ENCODE peak calls at places on chromosomes 7 and 10, in ten cellular contexts. C is D721Med, L is RWPE1, S is astrocyte, O is astrocyte of the spinal cord, V is nephron progenitor cell, T is cardiac muscle cell, E is HCT116, K is HFFc6, Z is uterus. D is an unnamed sample.

GRCh38 chr10:52783726-52784125 is 11.1 kb upstream of the MBL2 start:
- DNase-seq in C (no peak), L (no peak), S (no peak), O (no peak), V (no peak), T (no peak), E (no peak), K (no peak), Z (no peak), D (no peak)

GRCh38 chr10:93859049-93859655 is 34.6 kb upstream of the SLC35G1 start:
- DNase-seq in C (no peak), L (peak), S (no peak), O (peak), V (no peak), T (peak), E (peak), K (peak), Z (no peak), D (no peak)

GRCh38 chr10:33240931-33241330 is 93.5 kb downstream of the NRP1 start:
- DNase-seq in C (no peak), L (no peak), S (peak), O (peak), V (no peak), T (peak), E (no peak), K (peak), Z (no peak), D (no peak)

GRCh38 chr7:136956232-136956631 is 87.8 kb downstream of the CHRM2 start:
- DNase-seq in C (no peak), L (no peak), S (peak), O (peak), V (no peak), T (peak), E (no peak), K (peak), Z (no peak), D (no peak)

GRCh38 chr10:106025208-106025811 is 1139.2 kb downstream of the SORCS1 start:
- DNase-seq in C (no peak), L (no peak), S (no peak), O (no peak), V (no peak), T (no peak), E (no peak), K (no peak), Z (no peak), D (no peak)

GRCh38 chr7:82859106-82859850 is 303.4 kb downstream of the PCLO start:
- DNase-seq in C (no peak), L (no peak), S (peak), O (peak), V (no peak), T (no peak), E (no peak), K (peak), Z (no peak), D (no peak)

GRCh38 chr7:150801242-150801945 is 825 bp downstream of the TMEM176A start:
- DNase-seq in C (no peak), L (no peak), S (no peak), O (no peak), V (no peak), T (no peak), E (no peak), K (no peak), Z (no peak), D (no peak)

GRCh38 chr10:91528768-91529167 is 104.1 kb downstream of the PPP1R3C start:
- DNase-seq in C (no peak), L (no peak), S (no peak), O (no peak), V (no peak), T (no peak), E (no peak), K (no peak), Z (no peak), D (no peak)

GRCh38 chr10:12934777-12935176 is 66.7 kb downstream of the CCDC3 start:
- DNase-seq in C (no peak), L (peak), S (peak), O (peak), V (no peak), T (peak), E (no peak), K (no peak), Z (no peak), D (no peak)

GRCh38 chr7:29146082-29146706 is at the start of gene CPVL:
- DNase-seq in C (no peak), L (peak), S (no peak), O (no peak), V (peak), T (no peak), E (peak), K (no peak), Z (peak), D (peak)

GRCh38 chr7:139915864-139916716 is 87.0 kb downstream of the TBXAS1 start:
- DNase-seq in C (no peak), L (peak), S (peak), O (peak), V (no peak), T (peak), E (peak), K (peak), Z (peak), D (no peak)

GRCh38 chr7:70241776-70242175 is 643.5 kb downstream of the AUTS2 start:
- DNase-seq in C (no peak), L (no peak), S (no peak), O (no peak), V (no peak), T (no peak), E (no peak), K (no peak), Z (no peak), D (no peak)

GRCh38 chr10:91552706-91553105 is 80.2 kb downstream of the PPP1R3C start:
- DNase-seq in C (no peak), L (no peak), S (no peak), O (no peak), V (no peak), T (peak), E (peak), K (no peak), Z (peak), D (no peak)

GRCh38 chr10:4231439-4231838 is 446.4 kb upstream of the KLF6 start:
- DNase-seq in C (no peak), L (no peak), S (no peak), O (no peak), V (no peak), T (no peak), E (no peak), K (no peak), Z (no peak), D (no peak)

GRCh38 chr10:112984756-112985155 is 34.7 kb downstream of the TCF7L2 start:
- DNase-seq in C (no peak), L (no peak), S (no peak), O (no peak), V (no peak), T (no peak), E (no peak), K (no peak), Z (no peak), D (no peak)

GRCh38 chr10:60351191-60351853 is 38.4 kb downstream of the ANK3 start:
- DNase-seq in C (no peak), L (no peak), S (peak), O (no peak), V (no peak), T (no peak), E (no peak), K (no peak), Z (no peak), D (no peak)

GRCh38 chr7:151732292-151732691 is 144.6 kb downstream of the PRKAG2 start:
- DNase-seq in C (no peak), L (no peak), S (no peak), O (no peak), V (no peak), T (no peak), E (no peak), K (no peak), Z (no peak), D (no peak)

GRCh38 chr10:12041766-12042408 is 722 bp downstream of the UPF2 start:
- DNase-seq in C (no peak), L (peak), S (no peak), O (peak), V (peak), T (peak), E (no peak), K (peak), Z (no peak), D (no peak)

GRCh38 chr7:69612981-69613380 is 14.7 kb downstream of the AUTS2 start:
- DNase-seq in C (no peak), L (no peak), S (no peak), O (no peak), V (no peak), T (no peak), E (no peak), K (no peak), Z (no peak), D (no peak)

GRCh38 chr10:104318810-104319684 is 19.2 kb downstream of the ITPRIP start:
- DNase-seq in C (no peak), L (peak), S (no peak), O (peak), V (no peak), T (peak), E (no peak), K (no peak), Z (peak), D (no peak)

GRCh38 chr7:133255461-133255860 is 2.6 kb downstream of the EXOC4 start:
- DNase-seq in C (no peak), L (no peak), S (no peak), O (no peak), V (no peak), T (peak), E (no peak), K (no peak), Z (no peak), D (no peak)

GRCh38 chr10:51960494-51960895 is 261.1 kb upstream of the CSTF2T start:
- DNase-seq in C (no peak), L (peak), S (peak), O (peak), V (peak), T (peak), E (peak), K (peak), Z (no peak), D (no peak)

GRCh38 chr10:5413012-5413938 is 918 bp downstream of the NET1 start:
- DNase-seq in C (no peak), L (peak), S (peak), O (peak), V (no peak), T (peak), E (no peak), K (peak), Z (no peak), D (peak)

GRCh38 chr7:3439333-3440030 is 138.4 kb downstream of the SDK1 start:
- DNase-seq in C (no peak), L (peak), S (peak), O (peak), V (no peak), T (peak), E (no peak), K (peak), Z (no peak), D (no peak)

GRCh38 chr10:4767033-4767814 is 58.8 kb upstream of the AKR1E2 start:
- DNase-seq in C (no peak), L (peak), S (peak), O (peak), V (no peak), T (peak), E (peak), K (peak), Z (no peak), D (no peak)

GRCh38 chr10:94199565-94199964 is 163.2 kb downstream of the NOC3L start:
- DNase-seq in C (no peak), L (no peak), S (peak), O (peak), V (no peak), T (no peak), E (no peak), K (no peak), Z (no peak), D (no peak)

GRCh38 chr7:64559206-64559605 is 3.7 kb downstream of the ZNF680 start:
- DNase-seq in C (no peak), L (no peak), S (peak), O (peak), V (no peak), T (peak), E (no peak), K (no peak), Z (no peak), D (no peak)

GRCh38 chr10:59285848-59286247 is 76.5 kb downstream of the FAM13C start:
- DNase-seq in C (no peak), L (no peak), S (no peak), O (no peak), V (no peak), T (no peak), E (no peak), K (no peak), Z (no peak), D (no peak)

GRCh38 chr10:59287587-59287986 is 74.8 kb downstream of the FAM13C start:
- DNase-seq in C (no peak), L (no peak), S (peak), O (no peak), V (no peak), T (no peak), E (no peak), K (no peak), Z (no peak), D (no peak)

GRCh38 chr10:59289809-59290208 is 72.5 kb downstream of the FAM13C start:
- DNase-seq in C (no peak), L (no peak), S (no peak), O (no peak), V (no peak), T (no peak), E (no peak), K (no peak), Z (no peak), D (no peak)

GRCh38 chr10:59285073-59285472 is 77.3 kb downstream of the FAM13C start:
- DNase-seq in C (no peak), L (no peak), S (no peak), O (no peak), V (no peak), T (no peak), E (no peak), K (no peak), Z (no peak), D (no peak)

GRCh38 chr10:59290448-59290847 is 71.9 kb downstream of the FAM13C start:
- DNase-seq in C (no peak), L (no peak), S (no peak), O (no peak), V (no peak), T (no peak), E (no peak), K (no peak), Z (no peak), D (no peak)
- TF ChIP-seq CTCF in C (peak), L (no peak), S (no peak), O (no peak), V (no peak), T (no peak), E (no peak), K (peak), Z (no peak), D (no peak)

DNA sequence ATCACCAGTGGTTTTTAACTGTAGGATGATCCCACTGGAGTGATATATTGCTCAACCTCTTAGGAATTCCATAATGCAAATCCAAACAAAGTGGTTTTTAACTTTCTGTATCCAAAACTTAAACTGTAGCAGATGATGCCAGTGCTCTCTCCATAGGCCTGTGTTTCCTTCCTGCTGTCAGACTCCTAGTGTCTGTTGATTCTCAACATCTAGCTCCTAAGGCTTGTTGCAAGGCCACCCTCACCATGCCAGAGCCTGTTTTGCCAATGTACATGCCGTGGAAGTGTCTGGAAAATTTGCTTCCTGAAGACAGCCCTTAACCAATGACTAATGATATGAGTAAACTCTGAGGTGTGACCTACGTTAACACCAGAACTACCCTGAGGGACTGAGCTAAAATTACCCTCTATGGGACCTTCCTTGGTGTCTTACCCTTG is 39.3 kb downstream of the C1GALT1 start:
- DNase-seq in C (no peak), L (peak), S (peak), O (peak), V (no peak), T (peak), E (peak), K (peak), Z (no peak), D (no peak)
- TF ChIP-seq CTCF in C (no peak), L (no peak), S (no peak), O (no peak), V (no peak), T (no peak), E (no peak), K (no peak), Z (no peak), D (no peak)

GRCh38 chr7:124667754-124668153 is 97.8 kb downstream of the GPR37 start:
- DNase-seq in C (no peak), L (no peak), S (no peak), O (no peak), V (no peak), T (no peak), E (no peak), K (no peak), Z (no peak), D (no peak)

GRCh38 chr7:124662372-124662771 is 103.2 kb downstream of the GPR37 start:
- DNase-seq in C (no peak), L (no peak), S (no peak), O (no peak), V (no peak), T (no peak), E (no peak), K (no peak), Z (no peak), D (no peak)

GRCh38 chr7:124667312-124667711 is 98.3 kb downstream of the GPR37 start:
- DNase-seq in C (no peak), L (no peak), S (peak), O (no peak), V (no peak), T (no peak), E (no peak), K (no peak), Z (no peak), D (no peak)

DNA sequence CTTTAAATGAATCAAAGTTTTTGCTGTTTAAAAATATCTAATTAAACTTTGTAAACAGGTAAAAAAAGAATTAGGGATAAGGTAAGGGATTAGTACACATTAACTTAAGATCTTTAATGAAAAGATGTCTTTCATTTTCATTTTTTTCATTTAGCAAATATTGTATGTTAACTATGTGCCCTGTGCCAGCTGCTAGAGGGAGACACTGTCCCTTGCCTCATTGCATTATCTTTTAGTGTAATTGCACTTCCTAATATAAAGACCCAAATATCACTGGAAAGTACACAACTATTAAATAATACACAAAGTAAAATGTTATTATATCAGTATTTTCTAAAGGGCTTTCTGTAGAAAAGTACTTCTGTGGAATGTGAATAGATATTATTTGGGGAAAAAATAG is 102.7 kb downstream of the GPR37 start:
- DNase-seq in C (no peak), L (no peak), S (no peak), O (no peak), V (no peak), T (no peak), E (no peak), K (no peak), Z (no peak), D (no peak)
- TF ChIP-seq CTCF in C (peak), L (no peak), S (no peak), O (no peak), V (no peak), T (no peak), E (no peak), K (no peak), Z (no peak), D (no peak)

GRCh38 chr7:128860158-128861073 is 2.2 kb upstream of the ATP6V1F start:
- DNase-seq in C (no peak), L (no peak), S (peak), O (peak), V (no peak), T (peak), E (no peak), K (peak), Z (no peak), D (no peak)
- TF ChIP-seq CTCF in C (no peak), L (no peak), S (no peak), O (peak), V (no peak), T (peak), E (peak), K (peak), Z (no peak), D (no peak)

DNA sequence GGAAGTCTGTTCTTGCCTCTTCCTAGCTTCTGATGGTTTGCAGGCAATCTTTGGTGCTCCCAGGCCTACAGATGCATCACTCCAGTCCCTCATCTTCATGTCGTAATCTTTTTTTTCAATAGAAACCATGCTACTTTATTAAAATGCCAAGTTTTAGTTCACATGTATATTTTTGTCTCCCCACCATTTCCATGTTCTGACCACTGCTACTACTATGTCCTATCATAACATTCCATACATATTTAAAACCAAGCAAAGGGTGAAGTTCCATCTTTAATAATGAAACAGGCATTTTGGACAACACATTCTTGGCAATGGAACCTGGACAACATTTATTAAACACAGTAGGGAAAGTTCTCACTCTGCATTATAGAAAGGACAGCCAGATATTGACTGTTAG is 58.8 kb downstream of the ZNF518A start:
- DNase-seq in C (no peak), L (no peak), S (peak), O (peak), V (no peak), T (no peak), E (no peak), K (peak), Z (no peak), D (no peak)
- TF ChIP-seq CTCF in C (no peak), L (no peak), S (no peak), O (no peak), V (no peak), T (no peak), E (no peak), K (no peak), Z (no peak), D (no peak)

GRCh38 chr7:128398841-128399135 is 11.0 kb downstream of the IMPDH1 start:
- DNase-seq in C (no peak), L (no peak), S (no peak), O (no peak), V (no peak), T (no peak), E (no peak), K (no peak), Z (no peak), D (no peak)
- TF ChIP-seq CTCF in C (no peak), L (peak), S (peak), O (no peak), V (peak), T (no peak), E (no peak), K (peak), Z (no peak), D (peak)